ENCODE peak calls at places on chromosomes 12 and 14, in four cellular contexts. U is NCI-H1092 treated with DMSO at 0.1 percent for 48 hours, B is SW480, R is IMR-90. I is an unnamed sample.

GRCh38 chr12:29146201-29146600 is 2.9 kb upstream of the FAR2 start:
- DNase-seq in R (no peak), U (no peak), B (no peak), I (no peak)

GRCh38 chr12:77953515-77953914 is 122.8 kb downstream of the NAV3 start:
- DNase-seq in U (no peak), B (no peak), R (no peak), I (no peak)

GRCh38 chr14:101845896-101846295 is 84.4 kb downstream of the PPP2R5C start:
- DNase-seq in B (no peak), R (no peak), U (no peak), I (no peak)

GRCh38 chr12:128690641-128691040 is 133.1 kb downstream of the SLC15A4 start:
- DNase-seq in B (no peak), U (no peak), R (no peak), I (no peak)

GRCh38 chr14:49464885-49465284 is 121.3 kb downstream of the RPS29 start:
- DNase-seq in B (peak; percentile 11), U (no peak), R (no peak), I (no peak)

GRCh38 chr12:21330682-21331253 is 3.9 kb downstream of the SLCO1A2 start:
- DNase-seq in R (peak; percentile 0), B (no peak), U (no peak), I (no peak)

GRCh38 chr12:104462931-104463339 is 6.2 kb downstream of the CHST11 start:
- DNase-seq in R (no peak), B (no peak), U (no peak), I (no peak)

GRCh38 chr14:57943038-57943437 is 77.1 kb upstream of the SLC35F4 start:
- DNase-seq in B (no peak), U (no peak), R (no peak), I (no peak)

GRCh38 chr12:65673291-65673690 is 151.0 kb upstream of the HMGA2 start:
- DNase-seq in B (no peak), U (no peak), R (no peak), I (no peak)

GRCh38 chr12:92539966-92540791 is 162.6 kb upstream of the PLEKHG7 start:
- DNase-seq in B (peak; percentile 7), U (peak; percentile 67), R (no peak), I (no peak)

GRCh38 chr12:26317942-26318565 is 122.7 kb downstream of the SSPN start:
- DNase-seq in U (no peak), B (peak; percentile 76), R (peak; percentile 84), I (no peak)

GRCh38 chr14:61229475-61229888 is 51.7 kb downstream of the TMEM30B start:
- DNase-seq in R (no peak), B (no peak), U (peak; percentile 99), I (no peak)

GRCh38 chr14:75422169-75422568 is 5.7 kb upstream of the JDP2 start:
- DNase-seq in B (no peak), R (peak; percentile 92), U (no peak), I (no peak)

GRCh38 chr14:100619382-100620305 is 32.4 kb upstream of the BEGAIN start:
- DNase-seq in B (no peak), R (no peak), U (no peak), I (no peak)

GRCh38 chr14:101957406-101958234 is 6.8 kb upstream of the DYNC1H1 start:
- DNase-seq in B (no peak), R (no peak), U (no peak), I (no peak)

GRCh38 chr12:4956054-4956453 is 46.3 kb downstream of the KCNA1 start:
- DNase-seq in R (no peak), B (peak; percentile 16), U (no peak), I (no peak)

GRCh38 chr12:43883311-43883710 is 47.4 kb downstream of the TMEM117 start:
- DNase-seq in U (no peak), B (no peak), R (no peak), I (no peak)

GRCh38 chr12:45227668-45228067 is 11.8 kb downstream of the ANO6 start:
- DNase-seq in R (no peak), B (no peak), U (no peak), I (no peak)

GRCh38 chr12:54680374-54680773 is 32.2 kb upstream of the DCD start:
- DNase-seq in R (peak; percentile 10), B (peak; percentile 34), U (no peak), I (no peak)

GRCh38 chr14:64943556-64943955 is 1.0 kb upstream of the GPX2 start:
- DNase-seq in U (no peak), R (no peak), B (no peak), I (no peak)

GRCh38 chr12:49706351-49707126 is 666 bp downstream of the FMNL3 start:
- DNase-seq in B (no peak), U (no peak), R (peak; percentile 47), I (peak; percentile 72)

GRCh38 chr12:93762059-93762719 is 85.0 kb downstream of the CRADD start:
- DNase-seq in R (peak; percentile 50), B (no peak), U (no peak), I (peak; percentile 89)

GRCh38 chr14:101187017-101187815 is 283.7 kb upstream of the RTL1 start:
- DNase-seq in B (no peak), R (no peak), U (no peak), I (no peak)

GRCh38 chr12:89370411-89370810 is 18.1 kb upstream of the DUSP6 start:
- DNase-seq in R (no peak), U (no peak), B (no peak), I (peak; percentile 67)